ENCODE peak calls at places on chromosomes 3 and 15, in four cellular contexts. Y, Z, H and N are unnamed samples.

GRCh38 chr3:111761309-111761795 is 97.7 kb upstream of the PHLDB2 start:
- DNase-seq in Y (peak; percentile 95), Z (no peak), H (no peak), N (peak; percentile 67)

GRCh38 chr3:184639351-184639750 is 72.5 kb downstream of the MAGEF1 start:
- DNase-seq in Y (no peak), Z (no peak), H (no peak), N (no peak)

GRCh38 chr3:105014631-105015030 is 352.1 kb upstream of the ALCAM start:
- DNase-seq in Y (no peak), Z (no peak), H (no peak), N (peak; percentile 28)

GRCh38 chr15:73078291-73078690 is 26.0 kb downstream of the NEO1 start:
- DNase-seq in Y (no peak), Z (no peak), H (no peak), N (no peak)

GRCh38 chr3:104396974-104397669 is 969.6 kb upstream of the ALCAM start:
- DNase-seq in Y (peak; percentile 62), Z (no peak), H (no peak), N (peak; percentile 17)

GRCh38 chr15:57705746-57706404 is 639 bp upstream of the POLR2M start:
- DNase-seq in Y (no peak), Z (no peak), H (peak; percentile 4), N (no peak)

GRCh38 chr3:9009976-9010545 is 46.8 kb upstream of the RAD18 start:
- DNase-seq in Y (no peak), Z (no peak), H (no peak), N (no peak)

GRCh38 chr3:61065451-61066011 is 185.7 kb downstream of the FHIT start:
- DNase-seq in Y (no peak), Z (no peak), H (no peak), N (no peak)

GRCh38 chr3:187935623-187936156 is 190.4 kb upstream of the BCL6 start:
- DNase-seq in Y (peak; percentile 82), Z (peak; percentile 42), H (peak; percentile 91), N (no peak)

GRCh38 chr3:138376663-138377062 is 28.3 kb downstream of the MRAS start:
- DNase-seq in Y (no peak), Z (no peak), H (no peak), N (no peak)

GRCh38 chr3:132343018-132343612 is 25.9 kb downstream of the ACP3 start:
- DNase-seq in Y (peak; percentile 52), Z (no peak), H (peak; percentile 77), N (no peak)

GRCh38 chr3:133038731-133039398 is 674 bp downstream of the TMEM108 start:
- DNase-seq in Y (no peak), Z (peak; percentile 21), H (no peak), N (no peak)

GRCh38 chr3:149401926-149402310 is 24.5 kb upstream of the TM4SF1 start:
- DNase-seq in Y (peak; percentile 9), Z (no peak), H (no peak), N (no peak)

GRCh38 chr15:70505971-70506887 is 257.1 kb downstream of the UACA start:
- DNase-seq in Y (no peak), Z (no peak), H (no peak), N (no peak)

GRCh38 chr3:45204136-45204535 is 22.0 kb downstream of the TMEM158 start:
- DNase-seq in Y (no peak), Z (no peak), H (no peak), N (peak; percentile 46)

GRCh38 chr15:39919740-39920509 is at the start of gene GPR176:
- DNase-seq in Y (no peak), Z (peak; percentile 31), H (no peak), N (no peak)

GRCh38 chr3:4935347-4935746 is 43.9 kb upstream of the BHLHE40 start:
- DNase-seq in Y (no peak), Z (no peak), H (no peak), N (no peak)

GRCh38 chr3:150073031-150073430 is 102.3 kb upstream of the PFN2 start:
- DNase-seq in Y (no peak), Z (no peak), H (no peak), N (no peak)

GRCh38 chr3:177484926-177485325 is 287.6 kb upstream of the TBL1XR1 start:
- DNase-seq in Y (no peak), Z (no peak), H (no peak), N (no peak)

GRCh38 chr3:36906504-36907149 is 38.2 kb downstream of the TRANK1 start:
- DNase-seq in Y (no peak), Z (no peak), H (no peak), N (no peak)

GRCh38 chr3:71579301-71579933 is 4.1 kb downstream of the FOXP1 start:
- DNase-seq in Y (no peak), Z (no peak), H (no peak), N (no peak)